ENCODE peak calls at places on chromosomes 6 and 20, in seven cellular contexts. Q is transverse colon, S is GM12865, V is pancreas, T is PC-3, J is hepatocyte, P is prostate gland. N is an unnamed sample.

GRCh38 chr20:15703171-15703911 is 869.9 kb downstream of the KIF16B start:
- DNase-seq in V (no peak), S (peak), T (peak), Q (no peak), J (peak), P (no peak), N (peak)

GRCh38 chr20:9705722-9706476 is 133.0 kb downstream of the PAK5 start:
- DNase-seq in S (peak), P (no peak), V (no peak), T (no peak), Q (no peak), J (no peak), N (no peak)

GRCh38 chr20:48697845-48698491 is 129.8 kb downstream of the PREX1 start:
- DNase-seq in Q (peak), S (no peak), T (peak), P (peak), V (peak), J (peak), N (peak)

GRCh38 chr6:170152989-170153388 is 137.9 kb downstream of the DLL1 start:
- DNase-seq in V (peak), S (no peak), T (peak), Q (peak), J (peak), P (peak), N (no peak)

GRCh38 chr20:48826064-48826463 is 1.7 kb downstream of the PREX1 start:
- DNase-seq in S (no peak), T (no peak), J (no peak), Q (no peak), V (no peak), P (no peak), N (no peak)

GRCh38 chr6:136751478-136751956 is 40.8 kb downstream of the MAP3K5 start:
- DNase-seq in Q (peak), J (no peak), S (peak), P (no peak), V (no peak), T (no peak), N (peak)

GRCh38 chr6:112571486-112571885 is 224.4 kb downstream of the RFPL4B start:
- DNase-seq in S (no peak), Q (peak), J (peak), V (no peak), T (peak), P (peak), N (peak)

GRCh38 chr6:87925373-87926060 is 122.1 kb upstream of the SPACA1 start:
- DNase-seq in S (peak), P (no peak), Q (peak), J (no peak), V (no peak), T (no peak), N (no peak)

GRCh38 chr20:63459070-63459380 is 13.4 kb downstream of the KCNQ2 start:
- DNase-seq in S (no peak), V (no peak), J (no peak), T (no peak), Q (no peak), P (no peak), N (no peak)

GRCh38 chr6:37675606-37676005 is 22.1 kb downstream of the MDGA1 start:
- DNase-seq in T (no peak), Q (no peak), J (no peak), S (no peak), P (no peak), V (no peak), N (no peak)

GRCh38 chr6:135935951-135936601 is 84.6 kb downstream of the PDE7B start:
- DNase-seq in J (no peak), V (no peak), P (peak), Q (no peak), S (no peak), T (peak), N (peak)

GRCh38 chr20:38731738-38732113 is 7.4 kb downstream of the SLC32A1 start:
- DNase-seq in V (no peak), J (no peak), Q (no peak), T (no peak), S (no peak), P (no peak), N (no peak)

GRCh38 chr20:38732981-38733380 is 8.7 kb downstream of the SLC32A1 start:
- DNase-seq in Q (no peak), V (no peak), P (no peak), T (no peak), S (no peak), J (no peak), N (no peak)

GRCh38 chr20:38729767-38730166 is 5.5 kb downstream of the SLC32A1 start:
- DNase-seq in P (no peak), V (no peak), J (no peak), T (no peak), S (no peak), Q (no peak), N (no peak)

GRCh38 chr20:38730167-38730988 is 6.1 kb downstream of the SLC32A1 start:
- DNase-seq in S (no peak), J (no peak), V (no peak), P (no peak), T (no peak), Q (peak), N (no peak)

DNA sequence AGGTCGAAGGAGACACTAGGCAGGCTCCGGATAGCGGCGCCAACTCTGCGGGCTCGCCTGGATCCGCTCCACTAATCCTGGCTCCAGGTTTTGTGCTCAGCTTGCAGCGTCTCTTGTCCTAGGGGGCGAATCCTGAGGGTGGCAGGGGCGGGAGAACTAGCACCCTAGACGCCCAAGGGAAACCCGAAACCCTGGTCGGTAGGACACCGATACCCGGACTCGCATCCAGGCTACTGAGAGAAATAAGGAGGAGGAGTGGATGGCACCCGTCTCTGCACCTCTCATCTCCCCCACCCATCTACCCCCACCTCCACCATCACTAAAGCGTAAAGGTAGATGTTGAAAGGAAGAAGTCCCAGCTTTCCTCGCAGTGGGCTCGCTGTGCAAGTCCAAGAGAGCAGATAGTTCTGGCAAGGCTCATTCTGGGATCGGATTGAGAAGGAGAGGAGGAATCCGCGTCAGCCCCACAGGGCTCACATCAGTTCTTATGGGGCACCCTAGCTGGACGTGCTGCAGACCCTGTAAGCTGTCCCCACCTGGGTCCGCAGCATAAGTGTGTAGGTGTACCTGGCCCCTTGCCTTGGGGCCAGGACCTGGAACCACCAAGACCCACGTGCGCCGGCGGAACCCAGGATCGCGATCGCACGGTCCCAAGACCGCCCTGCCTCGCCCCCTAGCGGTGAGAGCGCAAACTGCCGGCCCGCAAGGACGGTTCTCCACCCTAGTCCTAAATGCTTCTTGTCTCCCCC is 6.9 kb downstream of the SLC32A1 start:
- DNase-seq in Q (peak), S (peak), J (peak), V (peak), T (peak), P (peak), N (peak)
- H3K4me3 ChIP-seq in Q (peak), S (no peak), J (no peak), V (peak), T (peak), P (peak), N (peak)

GRCh38 chr6:120764312-120764711 is 570.0 kb downstream of the TBC1D32 start:
- DNase-seq in P (no peak), T (no peak), S (no peak), V (no peak), Q (no peak), J (no peak), N (no peak)
- TF ChIP-seq CTCF in P (no peak), T (no peak), S (no peak), V (no peak), Q (no peak), J (no peak), N (no peak)

DNA sequence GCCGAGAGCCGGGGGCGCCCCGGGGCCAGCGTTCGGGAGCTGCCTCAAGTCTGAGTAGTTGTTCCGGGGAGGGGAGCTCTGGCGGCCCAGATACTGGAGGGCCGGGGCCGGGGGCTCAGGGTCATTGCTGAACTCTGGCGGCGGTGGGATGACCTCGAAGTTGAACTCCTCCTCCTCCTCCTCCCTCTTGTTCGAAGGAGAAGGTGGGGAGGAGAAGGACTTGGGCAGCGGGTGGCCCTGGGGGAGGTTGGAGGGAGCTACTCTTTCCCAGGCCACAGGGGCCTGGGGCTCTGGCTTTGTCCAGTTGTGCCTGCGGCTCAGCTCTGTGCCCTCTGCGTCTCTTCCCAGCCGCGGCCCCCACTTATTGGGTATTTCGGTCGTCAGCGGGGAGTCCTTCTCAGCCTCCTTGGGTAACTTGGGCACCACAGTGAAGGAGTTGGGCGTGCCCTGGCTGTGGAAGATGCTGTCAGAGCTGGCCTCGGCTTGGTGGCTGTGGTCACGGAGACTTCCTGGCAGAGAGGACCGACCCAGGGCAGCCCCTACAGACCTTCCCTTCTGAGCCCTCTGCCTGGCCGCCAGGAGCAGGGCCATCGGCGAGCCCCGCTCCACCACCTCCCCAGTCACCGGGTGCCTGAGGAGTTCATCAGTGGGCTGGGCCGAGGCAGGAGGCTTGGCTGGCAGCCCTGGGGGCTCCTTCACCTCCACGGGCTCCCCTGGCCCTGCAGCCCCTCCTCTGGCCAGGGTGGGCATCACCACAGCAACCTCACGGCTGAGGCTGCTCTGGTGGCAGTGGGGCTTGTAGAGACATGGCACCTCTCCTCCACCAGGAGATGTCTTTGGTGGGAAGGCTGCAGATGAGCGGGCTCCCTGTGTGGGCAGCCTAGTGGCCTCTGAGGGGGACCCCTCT is 37.4 kb downstream of the C6orf132 start:
- DNase-seq in P (no peak), T (no peak), V (no peak), Q (no peak), S (no peak), J (no peak), N (no peak)
- H3K4me3 ChIP-seq in P (peak), T (no peak), V (peak), Q (peak), S (peak), J (no peak), N (peak)

GRCh38 chr6:160519603-160520042 is 144.5 kb downstream of the LPA start:
- DNase-seq in S (no peak), T (peak), Q (no peak), V (no peak), P (no peak), J (no peak), N (no peak)
- TF ChIP-seq CTCF in S (peak), T (peak), Q (peak), V (peak), P (peak), J (no peak), N (peak)

DNA sequence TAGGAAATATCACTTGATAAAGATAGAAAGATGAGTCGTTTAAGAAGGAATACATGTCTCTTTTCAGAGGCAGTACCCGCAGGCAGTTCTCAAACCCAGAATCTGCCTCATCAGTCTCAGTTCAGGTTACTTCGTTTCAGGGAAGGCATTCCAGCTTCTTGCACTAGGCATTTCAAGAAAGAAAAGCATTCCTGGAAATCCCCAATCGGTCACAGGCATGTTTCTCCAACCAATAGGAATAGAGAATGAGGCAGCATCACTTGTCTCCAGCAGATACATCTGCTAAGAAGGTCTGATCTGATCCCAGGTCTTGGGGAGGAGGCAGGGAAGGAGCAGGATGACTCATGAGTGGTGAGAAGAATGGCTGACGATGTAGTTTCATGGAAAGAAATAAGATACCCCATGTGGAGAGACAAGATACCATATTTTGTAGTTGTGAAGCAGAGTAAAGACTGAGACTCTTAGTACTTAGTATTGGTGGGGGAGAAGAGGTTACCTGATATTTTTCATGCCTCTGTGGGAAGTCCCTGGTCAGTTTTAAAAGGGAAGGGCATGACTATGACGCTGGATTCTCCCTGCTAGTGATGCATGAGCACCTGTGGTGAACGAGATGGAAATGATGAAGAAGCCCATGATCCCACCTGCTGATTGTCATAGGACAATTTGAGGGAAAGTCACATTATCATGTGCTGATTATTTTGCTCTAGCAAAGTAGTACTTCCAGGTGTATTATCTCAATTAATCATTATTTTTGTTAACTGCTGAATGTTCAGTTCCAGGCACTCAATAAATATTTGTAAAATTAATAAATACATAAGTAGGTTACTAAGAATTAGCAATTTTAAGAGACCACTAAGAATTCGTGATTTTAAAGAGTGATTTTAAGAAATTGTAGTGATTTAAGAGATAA is 20.3 kb upstream of the HLA-DRB1 start:
- DNase-seq in T (peak), Q (no peak), P (peak), S (peak), V (no peak), J (peak), N (peak)
- H3K4me3 ChIP-seq in T (peak), Q (no peak), P (no peak), S (peak), V (no peak), J (no peak), N (no peak)

GRCh38 chr20:3659492-3660261 is 3.5 kb downstream of the GFRA4 start:
- DNase-seq in S (peak), Q (no peak), P (no peak), J (no peak), T (no peak), V (no peak), N (no peak)
- TF ChIP-seq CTCF in S (peak), Q (no peak), P (no peak), J (no peak), T (no peak), V (no peak), N (no peak)

DNA sequence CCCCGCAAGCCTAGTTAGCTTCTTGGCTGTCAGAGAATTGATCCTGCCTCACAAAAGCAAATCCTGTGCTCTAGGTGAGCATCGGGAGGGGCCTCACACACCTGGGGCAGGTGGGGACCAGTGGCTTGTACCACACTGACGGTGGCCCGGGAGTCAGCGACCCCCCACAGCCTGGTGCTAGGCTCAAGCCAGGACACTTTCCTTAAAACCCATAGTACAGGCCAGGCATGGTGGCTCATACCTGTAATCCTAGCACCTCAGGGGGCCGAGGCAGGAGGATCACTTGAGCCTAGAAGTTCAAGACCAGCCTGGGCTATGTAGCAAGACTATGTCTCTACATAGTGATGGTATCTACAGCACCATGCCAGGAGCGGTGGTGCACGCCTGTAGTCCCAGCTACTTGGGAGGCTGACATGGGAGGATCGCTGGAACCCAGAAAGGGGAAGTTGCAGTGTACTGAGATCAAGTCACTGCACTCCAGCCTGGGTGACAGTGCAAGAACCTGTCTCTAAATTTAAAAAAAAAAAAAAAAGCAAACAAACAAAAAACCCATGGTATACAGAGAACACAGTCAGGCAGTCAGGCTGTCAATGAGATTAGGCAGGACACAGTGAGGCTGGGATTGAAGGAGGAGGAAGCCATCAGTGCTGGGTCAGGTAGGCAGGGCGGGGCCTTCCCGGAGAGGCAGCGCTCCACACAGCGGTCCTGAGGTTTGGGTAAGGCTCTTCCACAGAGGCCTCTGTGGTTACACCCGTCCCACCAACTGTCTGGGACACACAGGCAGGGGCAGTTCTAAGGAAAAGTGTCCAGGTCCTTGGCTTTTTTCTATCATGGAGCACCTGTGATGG is 41.3 kb downstream of the SYNJ2 start:
- DNase-seq in P (no peak), J (peak), S (no peak), T (no peak), V (no peak), Q (no peak), N (no peak)
- H3K4me3 ChIP-seq in P (no peak), J (no peak), S (no peak), T (no peak), V (no peak), Q (no peak), N (no peak)

GRCh38 chr20:46717818-46718541 is 8.5 kb downstream of the SLC2A10 start:
- DNase-seq in Q (no peak), J (no peak), V (no peak), P (no peak), S (no peak), T (no peak), N (no peak)
- TF ChIP-seq CTCF in Q (no peak), J (no peak), V (no peak), P (no peak), S (no peak), T (no peak), N (no peak)

DNA sequence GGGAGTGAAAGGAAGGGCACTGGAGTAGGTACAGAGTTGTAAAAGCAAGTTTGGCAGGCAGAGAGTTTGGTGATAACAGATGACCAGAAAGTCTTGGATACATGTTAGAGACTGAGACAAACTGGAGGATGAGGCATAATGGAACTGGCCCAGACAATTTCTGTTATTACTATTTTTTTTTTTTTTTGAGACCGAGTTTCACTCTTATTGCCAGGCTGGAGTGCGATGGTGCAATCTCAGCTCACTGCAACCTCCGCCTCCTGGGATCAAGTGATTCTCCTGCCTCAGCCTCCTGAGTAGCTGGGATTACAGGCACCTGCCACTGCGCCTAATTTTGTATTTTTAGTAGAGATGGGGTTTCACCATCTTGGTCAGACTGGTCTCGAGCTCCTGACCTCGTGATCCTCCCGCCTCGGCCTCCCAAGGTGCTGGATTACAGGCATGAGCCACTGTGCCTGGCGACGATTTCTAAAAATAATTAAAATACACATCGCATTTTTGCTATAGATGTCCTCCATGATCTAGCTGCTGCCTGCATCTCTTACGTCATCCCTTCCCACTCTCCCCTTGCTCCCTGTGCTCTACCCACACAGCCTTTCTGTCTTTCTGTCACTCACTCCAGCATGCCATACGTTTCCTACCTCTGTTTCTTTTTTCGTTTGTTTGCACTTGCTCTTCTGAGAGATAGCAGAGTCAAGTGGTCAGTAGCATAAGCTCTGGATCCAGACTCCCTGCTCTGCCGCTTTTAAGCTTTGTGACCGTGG is 23.5 kb downstream of the MAPK14 start:
- DNase-seq in P (no peak), J (no peak), Q (no peak), V (no peak), S (no peak), T (no peak), N (peak)
- H3K4me3 ChIP-seq in P (no peak), J (no peak), Q (no peak), V (no peak), S (no peak), T (no peak), N (no peak)

GRCh38 chr6:122947355-122947754 is 48.7 kb upstream of the CLVS2 start:
- DNase-seq in V (no peak), Q (no peak), T (peak), S (no peak), P (no peak), J (peak), N (peak)
- TF ChIP-seq CTCF in V (no peak), Q (no peak), T (peak), S (peak), P (no peak), J (peak), N (peak)